ENCODE peak calls at places on chromosome 20, in six cellular contexts. One of them, this sample, is unnamed.

GRCh38 chr20:35409542-35409941 is 2.2 kb downstream of the UQCC1 start:
- DNase-seq in HepG2: no peak
- DNase-seq in K562: no peak
- DNase-seq in H1: no peak
- DNase-seq in GM12878: no peak
- DNase-seq in GM12891: no peak
- DNase-seq in this sample: no peak

GRCh38 chr20:33666293-33667244 is at the start of gene ACTL10:
- DNase-seq in HepG2: no peak
- DNase-seq in K562: peak
- DNase-seq in H1: peak
- DNase-seq in GM12878: peak
- DNase-seq in GM12891: peak
- DNase-seq in this sample: peak

GRCh38 chr20:15951711-15952110 is 621.5 kb downstream of the KIF16B start:
- DNase-seq in HepG2: no peak
- DNase-seq in K562: no peak
- DNase-seq in H1: no peak
- DNase-seq in GM12878: no peak
- DNase-seq in GM12891: no peak
- DNase-seq in this sample: no peak

GRCh38 chr20:23214903-23215302 is 128.8 kb upstream of the CD93 start:
- DNase-seq in HepG2: no peak
- DNase-seq in K562: no peak
- DNase-seq in H1: no peak
- DNase-seq in GM12878: no peak
- DNase-seq in GM12891: no peak
- DNase-seq in this sample: no peak

GRCh38 chr20:11432407-11432806 is 485.3 kb upstream of the BTBD3 start:
- DNase-seq in HepG2: no peak
- DNase-seq in K562: no peak
- DNase-seq in H1: no peak
- DNase-seq in GM12878: no peak
- DNase-seq in GM12891: no peak
- DNase-seq in this sample: no peak

GRCh38 chr20:43953919-43954617 is 39.4 kb downstream of the TOX2 start:
- DNase-seq in HepG2: no peak
- DNase-seq in K562: no peak
- DNase-seq in H1: no peak
- DNase-seq in GM12878: no peak
- DNase-seq in GM12891: no peak
- DNase-seq in this sample: no peak

GRCh38 chr20:33328157-33328556 is 45.1 kb downstream of the BPIFB1 start:
- DNase-seq in HepG2: no peak
- DNase-seq in K562: no peak
- DNase-seq in H1: no peak
- DNase-seq in GM12878: no peak
- DNase-seq in GM12891: no peak
- DNase-seq in this sample: no peak

GRCh38 chr20:62782893-62783278 is 13.4 kb upstream of the MRGBP start:
- DNase-seq in HepG2: no peak
- DNase-seq in K562: no peak
- DNase-seq in H1: no peak
- DNase-seq in GM12878: no peak
- DNase-seq in GM12891: no peak
- DNase-seq in this sample: no peak

GRCh38 chr20:61795669-61796630 is 269.7 kb downstream of the TAF4 start:
- DNase-seq in HepG2: no peak
- DNase-seq in K562: no peak
- DNase-seq in H1: no peak
- DNase-seq in GM12878: no peak
- DNase-seq in GM12891: no peak
- DNase-seq in this sample: no peak

GRCh38 chr20:62143976-62144825 is 632 bp downstream of the SS18L1 start:
- DNase-seq in HepG2: peak
- DNase-seq in K562: peak
- DNase-seq in H1: no peak
- DNase-seq in GM12878: no peak
- DNase-seq in GM12891: no peak
- DNase-seq in this sample: peak

GRCh38 chr20:14189794-14190402 is 147.5 kb downstream of the FLRT3 start:
- DNase-seq in HepG2: peak
- DNase-seq in K562: no peak
- DNase-seq in H1: no peak
- DNase-seq in GM12878: no peak
- DNase-seq in GM12891: no peak
- DNase-seq in this sample: no peak

GRCh38 chr20:32201296-32201976 is 6.1 kb downstream of the PLAGL2 start:
- DNase-seq in HepG2: no peak
- DNase-seq in K562: no peak
- DNase-seq in H1: no peak
- DNase-seq in GM12878: no peak
- DNase-seq in GM12891: no peak
- DNase-seq in this sample: no peak

GRCh38 chr20:60055740-60056139 is 97.5 kb downstream of the CDH26 start:
- DNase-seq in HepG2: no peak
- DNase-seq in K562: no peak
- DNase-seq in H1: no peak
- DNase-seq in GM12878: peak
- DNase-seq in GM12891: no peak
- DNase-seq in this sample: no peak

GRCh38 chr20:62977613-62978558 is 25.4 kb downstream of the SLC17A9 start:
- DNase-seq in HepG2: no peak
- DNase-seq in K562: peak
- DNase-seq in H1: no peak
- DNase-seq in GM12878: peak
- DNase-seq in GM12891: peak
- DNase-seq in this sample: peak

GRCh38 chr20:36473164-36473563 is 68.2 kb upstream of the MYL9 start:
- DNase-seq in HepG2: no peak
- DNase-seq in K562: no peak
- DNase-seq in H1: no peak
- DNase-seq in GM12878: no peak
- DNase-seq in GM12891: no peak
- DNase-seq in this sample: no peak

GRCh38 chr20:25046181-25046641 is 11.7 kb downstream of the ACSS1 start:
- DNase-seq in HepG2: peak
- DNase-seq in K562: no peak
- DNase-seq in H1: no peak
- DNase-seq in GM12878: no peak
- DNase-seq in GM12891: no peak
- DNase-seq in this sample: no peak

GRCh38 chr20:25274891-25275812 is 27.3 kb downstream of the PYGB start:
- DNase-seq in HepG2: no peak
- DNase-seq in K562: no peak
- DNase-seq in H1: peak
- DNase-seq in GM12878: no peak
- DNase-seq in GM12891: no peak
- DNase-seq in this sample: no peak

GRCh38 chr20:9200196-9200595 is 131.3 kb downstream of the PLCB4 start:
- DNase-seq in HepG2: no peak
- DNase-seq in K562: no peak
- DNase-seq in H1: no peak
- DNase-seq in GM12878: no peak
- DNase-seq in GM12891: no peak
- DNase-seq in this sample: no peak

GRCh38 chr20:34401741-34402455 is 38.8 kb downstream of the ITCH start:
- DNase-seq in HepG2: peak
- DNase-seq in K562: no peak
- DNase-seq in H1: no peak
- DNase-seq in GM12878: no peak
- DNase-seq in GM12891: no peak
- DNase-seq in this sample: no peak

GRCh38 chr20:1389703-1390385 is 3.0 kb downstream of the FKBP1A start:
- DNase-seq in HepG2: no peak
- DNase-seq in K562: no peak
- DNase-seq in H1: no peak
- DNase-seq in GM12878: no peak
- DNase-seq in GM12891: no peak
- DNase-seq in this sample: no peak

GRCh38 chr20:43916073-43916874 is 1.6 kb downstream of the TOX2 start:
- DNase-seq in HepG2: no peak
- DNase-seq in K562: no peak
- DNase-seq in H1: no peak
- DNase-seq in GM12878: no peak
- DNase-seq in GM12891: no peak
- DNase-seq in this sample: no peak

GRCh38 chr20:38805502-38805957 is at the start of gene PPP1R16B:
- DNase-seq in HepG2: no peak
- DNase-seq in K562: peak
- DNase-seq in H1: peak
- DNase-seq in GM12878: no peak
- DNase-seq in GM12891: peak
- DNase-seq in this sample: peak

GRCh38 chr20:56422131-56422823 is 10.2 kb downstream of the CASS4 start:
- DNase-seq in HepG2: peak
- DNase-seq in K562: peak
- DNase-seq in H1: no peak
- DNase-seq in GM12878: no peak
- DNase-seq in GM12891: no peak
- DNase-seq in this sample: no peak

GRCh38 chr20:23143098-23143497 is 57.0 kb upstream of the CD93 start:
- DNase-seq in HepG2: peak
- DNase-seq in K562: peak
- DNase-seq in H1: no peak
- DNase-seq in GM12878: no peak
- DNase-seq in GM12891: no peak
- DNase-seq in this sample: no peak

GRCh38 chr20:22795897-22796296 is 211.5 kb upstream of the FOXA2 start:
- DNase-seq in HepG2: peak
- DNase-seq in K562: no peak
- DNase-seq in H1: no peak
- DNase-seq in GM12878: no peak
- DNase-seq in GM12891: no peak
- DNase-seq in this sample: no peak

GRCh38 chr20:19699132-19699971 is 58.7 kb upstream of the RIN2 start:
- DNase-seq in HepG2: no peak
- DNase-seq in K562: no peak
- DNase-seq in H1: no peak
- DNase-seq in GM12878: no peak
- DNase-seq in GM12891: no peak
- DNase-seq in this sample: no peak

GRCh38 chr20:38692436-38693411 is 31.6 kb upstream of the SLC32A1 start:
- DNase-seq in HepG2: peak
- DNase-seq in K562: peak
- DNase-seq in H1: peak
- DNase-seq in GM12878: no peak
- DNase-seq in GM12891: no peak
- DNase-seq in this sample: no peak

GRCh38 chr20:10842116-10842515 is 168.3 kb upstream of the JAG1 start:
- DNase-seq in HepG2: no peak
- DNase-seq in K562: no peak
- DNase-seq in H1: no peak
- DNase-seq in GM12878: no peak
- DNase-seq in GM12891: no peak
- DNase-seq in this sample: no peak

GRCh38 chr20:32484221-32485125 is 100.7 kb downstream of the NOL4L start:
- DNase-seq in HepG2: no peak
- DNase-seq in K562: no peak
- DNase-seq in H1: peak
- DNase-seq in GM12878: no peak
- DNase-seq in GM12891: peak
- DNase-seq in this sample: peak

GRCh38 chr20:41137412-41138216 is at the start of gene PLCG1:
- DNase-seq in HepG2: peak
- DNase-seq in K562: peak
- DNase-seq in H1: peak
- DNase-seq in GM12878: no peak
- DNase-seq in GM12891: peak
- DNase-seq in this sample: peak
- TF ChIP-seq POLR2AphosphoS5 in HepG2: peak
- TF ChIP-seq POLR2AphosphoS5 in K562: peak
- TF ChIP-seq POLR2AphosphoS5 in H1: peak
- TF ChIP-seq POLR2AphosphoS5 in GM12878: no peak
- TF ChIP-seq POLR2AphosphoS5 in GM12891: no peak
- TF ChIP-seq POLR2AphosphoS5 in this sample: no peak

GRCh38 chr20:47927944-47928343 is 142.7 kb upstream of the SULF2 start:
- DNase-seq in HepG2: no peak
- DNase-seq in K562: no peak
- DNase-seq in H1: no peak
- DNase-seq in GM12878: no peak
- DNase-seq in GM12891: no peak
- DNase-seq in this sample: no peak
- TF ChIP-seq TAF1 in HepG2: no peak
- TF ChIP-seq TAF1 in K562: no peak
- TF ChIP-seq TAF1 in H1: no peak
- TF ChIP-seq TAF1 in GM12878: no peak
- TF ChIP-seq TAF1 in GM12891: no peak
- TF ChIP-seq TAF1 in this sample: no peak

GRCh38 chr20:288956-289692 is 1.4 kb downstream of the C20orf96 start:
- DNase-seq in HepG2: no peak
- DNase-seq in K562: no peak
- DNase-seq in H1: no peak
- DNase-seq in GM12878: no peak
- DNase-seq in GM12891: no peak
- DNase-seq in this sample: no peak

GRCh38 chr20:294602-295001 is 2.8 kb upstream of the ZCCHC3 start:
- DNase-seq in HepG2: no peak
- DNase-seq in K562: no peak
- DNase-seq in H1: no peak
- DNase-seq in GM12878: no peak
- DNase-seq in GM12891: no peak
- DNase-seq in this sample: no peak

GRCh38 chr20:290081-290831 is at the start of gene C20orf96:
- DNase-seq in HepG2: peak
- DNase-seq in K562: peak
- DNase-seq in H1: peak
- DNase-seq in GM12878: peak
- DNase-seq in GM12891: peak
- DNase-seq in this sample: peak

GRCh38 chr20:286508-286907 is 4.0 kb downstream of the C20orf96 start:
- DNase-seq in HepG2: no peak
- DNase-seq in K562: no peak
- DNase-seq in H1: no peak
- DNase-seq in GM12878: no peak
- DNase-seq in GM12891: no peak
- DNase-seq in this sample: no peak

GRCh38 chr20:289693-290080 is 863 bp downstream of the C20orf96 start:
- DNase-seq in HepG2: no peak
- DNase-seq in K562: no peak
- DNase-seq in H1: no peak
- DNase-seq in GM12878: no peak
- DNase-seq in GM12891: no peak
- DNase-seq in this sample: no peak
- TF ChIP-seq POLR2A in HepG2: no peak
- TF ChIP-seq POLR2A in K562: no peak
- TF ChIP-seq POLR2A in H1: no peak
- TF ChIP-seq POLR2A in GM12878: no peak
- TF ChIP-seq POLR2A in GM12891: no peak
- TF ChIP-seq POLR2A in this sample: no peak

DNA sequence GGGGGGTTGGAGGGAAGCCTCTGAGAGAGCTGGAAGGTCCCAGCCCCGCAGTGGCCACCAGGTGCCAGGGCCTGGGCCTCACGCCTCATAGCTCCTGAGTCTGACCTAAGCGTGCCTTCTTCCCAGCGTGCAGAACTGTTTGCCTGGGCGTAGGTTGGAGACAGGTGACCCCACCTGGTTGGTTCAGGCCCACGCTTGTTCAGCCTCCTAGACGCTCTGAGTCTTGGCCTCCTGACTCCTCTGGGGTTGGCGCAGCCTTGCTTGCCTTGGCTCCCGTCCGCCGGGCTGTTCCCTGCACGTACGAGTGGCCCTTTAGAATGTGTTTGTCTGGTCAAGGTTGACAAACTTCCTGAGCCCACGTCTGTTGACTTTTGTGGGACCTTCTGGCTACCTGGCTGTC is 70.8 kb downstream of the EYA2 start:
- DNase-seq in HepG2: no peak
- DNase-seq in K562: no peak
- DNase-seq in H1: no peak
- DNase-seq in GM12878: no peak
- DNase-seq in GM12891: no peak
- DNase-seq in this sample: no peak
- TF ChIP-seq POLR2AphosphoS5 in HepG2: no peak
- TF ChIP-seq POLR2AphosphoS5 in K562: no peak
- TF ChIP-seq POLR2AphosphoS5 in H1: no peak
- TF ChIP-seq POLR2AphosphoS5 in GM12878: no peak
- TF ChIP-seq POLR2AphosphoS5 in GM12891: no peak
- TF ChIP-seq POLR2AphosphoS5 in this sample: no peak

This sample was measured in GM12892.